ENCODE peak calls at places on chromosomes 13 and 19, in seven cellular contexts. G, D, L, P, E, U and T are unnamed samples.

GRCh38 chr19:35107541-35107939 is 8.1 kb upstream of the FXYD3 start:
- DNase-seq in L (no peak), U (no peak), P (peak; percentile 56), D (no peak), G (no peak), E (peak; percentile 35), T (no peak)

GRCh38 chr19:46288896-46289588 is 7.8 kb upstream of the HIF3A start:
- DNase-seq in L (peak; percentile 52), U (peak; percentile 74), D (no peak), G (no peak), E (peak; percentile 97), P (peak; percentile 98), T (no peak)

GRCh38 chr19:18597809-18598660 is 8.6 kb downstream of the CRLF1 start:
- DNase-seq in L (no peak), U (no peak), D (no peak), E (no peak), P (no peak), G (no peak), T (no peak)

GRCh38 chr19:7895565-7895964 is 7.3 kb downstream of the LRRC8E start:
- DNase-seq in E (no peak), L (no peak), P (no peak), U (no peak), D (no peak), G (no peak), T (no peak)

GRCh38 chr19:5827342-5827890 is 12.1 kb downstream of the FUT6 start:
- DNase-seq in L (no peak), P (no peak), G (no peak), U (no peak), D (no peak), E (no peak), T (no peak)

GRCh38 chr13:33330483-33330882 is 44.9 kb upstream of the STARD13 start:
- DNase-seq in D (no peak), L (no peak), G (no peak), U (no peak), P (no peak), E (no peak), T (no peak)

GRCh38 chr13:47409778-47410177 is 512.9 kb upstream of the HTR2A start:
- DNase-seq in G (no peak), P (no peak), E (no peak), D (no peak), U (no peak), L (no peak), T (no peak)

GRCh38 chr13:109816979-109817275 is 30.5 kb upstream of the IRS2 start:
- DNase-seq in P (peak; percentile 52), L (peak; percentile 44), D (no peak), U (no peak), G (no peak), E (peak; percentile 36), T (no peak)

GRCh38 chr13:43229506-43229905 is 206.1 kb downstream of the DNAJC15 start:
- DNase-seq in L (peak; percentile 17), D (no peak), E (peak; percentile 75), U (no peak), P (peak; percentile 92), G (no peak), T (no peak)

GRCh38 chr19:47186337-47187022 is 44.5 kb downstream of the BBC3 start:
- DNase-seq in U (no peak), E (no peak), L (no peak), P (no peak), D (peak; percentile 92), G (no peak), T (no peak)

GRCh38 chr13:114102521-114103288 is 29.7 kb downstream of the RASA3 start:
- DNase-seq in G (peak; percentile 15), L (no peak), U (no peak), E (no peak), D (no peak), P (no peak), T (no peak)

GRCh38 chr19:7426986-7427385 is 61.8 kb downstream of the PEX11G start:
- DNase-seq in P (no peak), G (no peak), E (no peak), U (no peak), L (no peak), D (peak; percentile 90), T (no peak)

GRCh38 chr13:93248627-93249047 is 22.0 kb downstream of the GPC6 start:
- DNase-seq in G (no peak), D (no peak), E (peak; percentile 83), L (no peak), U (no peak), P (no peak), T (no peak)

GRCh38 chr13:113811081-113811928 is 52.3 kb downstream of the TMEM255B start:
- DNase-seq in U (no peak), P (no peak), L (no peak), G (no peak), E (no peak), D (no peak), T (no peak)

GRCh38 chr13:51761638-51762350 is 42.2 kb downstream of the DHRS12 start:
- DNase-seq in E (no peak), U (no peak), D (no peak), P (peak; percentile 55), G (no peak), L (no peak), T (peak; percentile 71)

GRCh38 chr13:51767100-51767499 is 36.9 kb downstream of the DHRS12 start:
- DNase-seq in E (no peak), P (no peak), D (no peak), L (no peak), G (no peak), U (no peak), T (peak; percentile 76)

GRCh38 chr13:51763486-51763885 is 40.5 kb downstream of the DHRS12 start:
- DNase-seq in U (no peak), P (no peak), L (no peak), G (no peak), D (no peak), E (no peak), T (no peak)

GRCh38 chr13:51765142-51765515 is 38.8 kb downstream of the DHRS12 start:
- DNase-seq in P (no peak), L (no peak), G (no peak), E (no peak), D (peak; percentile 11), U (no peak), T (no peak)

DNA sequence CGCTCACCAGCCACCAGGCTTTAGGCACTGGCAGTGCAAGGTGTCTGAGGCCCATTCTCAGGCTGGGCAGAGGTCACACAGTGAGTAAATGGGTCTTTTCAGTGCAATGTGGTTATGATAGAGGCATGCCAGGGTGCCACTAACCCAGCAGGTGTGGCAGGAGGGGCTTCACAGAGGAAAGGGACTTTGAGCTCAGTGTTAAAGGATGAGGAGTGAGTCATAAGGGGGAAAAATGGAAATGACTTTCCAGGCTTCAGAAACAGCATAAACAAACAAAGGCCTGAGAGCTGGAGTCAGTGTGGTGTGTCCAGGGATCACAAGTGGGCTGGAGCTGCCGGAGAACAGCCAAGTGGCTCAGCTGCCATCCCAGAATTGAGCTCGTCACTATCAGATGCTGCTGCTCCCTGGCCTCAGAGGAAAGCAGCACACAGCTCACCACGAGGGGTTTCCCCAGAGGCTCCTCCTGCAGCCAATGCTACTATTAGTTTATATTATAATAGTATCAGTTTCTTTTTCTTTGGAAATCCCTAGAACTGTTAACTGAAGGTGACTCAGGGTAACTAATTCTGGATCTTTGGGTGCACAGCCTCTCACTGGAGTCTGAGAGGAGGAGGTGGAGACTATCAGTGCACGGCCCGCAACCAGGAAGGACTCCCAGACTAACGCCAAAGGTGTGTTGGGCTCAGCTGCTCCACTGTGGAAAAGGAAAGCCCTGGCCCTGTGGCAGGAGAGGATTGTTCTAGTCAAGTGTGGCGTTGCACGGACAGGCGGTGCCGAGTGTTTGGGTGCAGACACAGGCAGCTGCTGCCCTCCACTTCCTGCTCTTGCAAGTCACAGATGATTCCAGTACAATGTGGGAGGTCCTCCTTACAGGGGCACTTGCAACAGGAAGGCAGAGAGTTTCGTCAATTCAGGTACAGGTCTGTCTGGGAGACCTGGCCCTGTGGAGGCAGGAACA is 39.5 kb downstream of the DHRS12 start:
- DNase-seq in E (peak; percentile 81), U (peak; percentile 4), P (peak; percentile 92), L (no peak), G (peak; percentile 67), D (peak; percentile 82), T (peak; percentile 94)
- H3K4me3 ChIP-seq in E (peak overlapping the region; percentile 5), U (no peak overlapping the region), P (no peak overlapping the region), L (no peak overlapping the region), G (no peak overlapping the region), D (peak overlapping the region; percentile 50), T (no peak overlapping the region)

GRCh38 chr19:55471266-55471665 is 5.2 kb upstream of the ZNF628 start:
- DNase-seq in E (no peak), P (no peak), L (no peak), D (no peak), U (no peak), G (no peak), T (no peak)
- H3K4me3 ChIP-seq in E (no peak overlapping the region), P (no peak overlapping the region), L (no peak overlapping the region), D (no peak overlapping the region), U (no peak overlapping the region), G (no peak overlapping the region), T (no peak overlapping the region)

GRCh38 chr19:1063030-1063908 is 3.7 kb upstream of the ARHGAP45 start:
- DNase-seq in E (no peak), U (no peak), G (no peak), P (peak; percentile 19), L (no peak), D (peak; percentile 86), T (no peak)

GRCh38 chr19:1065606-1066109 is 1.3 kb upstream of the ARHGAP45 start:
- DNase-seq in P (no peak), D (peak; percentile 17), L (no peak), U (no peak), G (no peak), E (no peak), T (no peak)

GRCh38 chr19:1063909-1064660 is 2.9 kb upstream of the ARHGAP45 start:
- DNase-seq in L (no peak), E (no peak), G (no peak), D (no peak), P (no peak), U (no peak), T (no peak)

GRCh38 chr19:1066251-1066747 is 668 bp upstream of the ARHGAP45 start:
- DNase-seq in U (no peak), P (no peak), L (no peak), E (no peak), G (no peak), D (no peak), T (no peak)

GRCh38 chr19:1064661-1065605 is 2.0 kb upstream of the ARHGAP45 start:
- DNase-seq in L (no peak), P (peak; percentile 64), D (peak; percentile 85), E (peak; percentile 65), G (peak; percentile 51), U (peak; percentile 44), T (no peak)
- H3K4me3 ChIP-seq in L (no peak overlapping the region), P (no peak overlapping the region), D (no peak overlapping the region), E (no peak overlapping the region), G (no peak overlapping the region), U (no peak overlapping the region), T (no peak overlapping the region)

DNA sequence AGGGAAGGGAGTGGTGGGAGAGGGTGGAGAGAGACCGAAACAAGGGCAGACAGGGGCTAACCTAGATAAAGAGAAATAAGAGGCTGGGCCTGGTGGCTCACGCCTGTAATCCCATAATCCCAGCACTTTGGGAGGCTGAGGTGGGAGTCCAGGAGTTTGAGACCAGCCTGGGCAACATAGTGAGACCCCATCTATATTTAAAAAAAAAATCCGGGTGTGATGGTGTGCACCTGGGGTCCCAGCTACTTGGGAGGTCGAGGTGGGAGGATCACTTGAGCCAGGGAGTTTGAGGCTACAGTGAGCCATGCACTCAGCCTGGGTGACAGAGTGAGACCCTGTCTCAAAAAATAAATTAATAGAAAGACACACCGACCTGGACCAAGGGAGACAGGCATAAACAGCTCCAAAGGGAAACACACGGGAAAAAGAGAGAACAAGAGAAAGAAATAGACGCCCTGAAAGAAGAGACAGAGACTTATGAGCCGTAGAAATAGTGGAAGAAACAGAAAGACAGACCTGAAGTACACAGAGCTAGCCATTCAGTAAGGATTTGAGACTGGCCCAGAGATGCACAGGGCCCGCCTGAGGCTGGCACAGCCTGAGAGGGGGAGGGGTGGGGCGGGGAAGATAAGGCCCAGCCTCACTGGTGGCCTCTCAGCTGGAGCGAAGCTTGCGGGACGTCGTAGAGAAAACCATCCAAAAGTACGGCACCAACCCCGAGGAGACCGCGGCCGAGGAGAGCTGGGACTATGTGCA is 2.2 kb downstream of the CD37 start:
- DNase-seq in L (no peak), D (no peak), P (no peak), E (no peak), U (no peak), G (no peak), T (peak; percentile 52)
- H3K4me3 ChIP-seq in L (no peak overlapping the region), D (peak overlapping the region; percentile 84), P (no peak overlapping the region), E (no peak overlapping the region), U (no peak overlapping the region), G (no peak overlapping the region), T (no peak overlapping the region)